ENCODE peak calls at places on chromosomes 2 and 18, in six cellular contexts. One of them, this sample, is unnamed.

GRCh38 chr2:174335605-174336402 is 1.1 kb downstream of the SP9 start:
- DNase-seq in H1: peak
- DNase-seq in A549: peak
- DNase-seq in HCT116: no peak
- DNase-seq in GM12878: no peak
- DNase-seq in K562: peak
- DNase-seq in this sample: no peak

GRCh38 chr2:139296672-139297209 is 516.6 kb upstream of the NXPH2 start:
- DNase-seq in H1: no peak
- DNase-seq in A549: no peak
- DNase-seq in HCT116: no peak
- DNase-seq in GM12878: no peak
- DNase-seq in K562: no peak
- DNase-seq in this sample: no peak

GRCh38 chr2:23617167-23617787 is 232.3 kb downstream of the KLHL29 start:
- DNase-seq in H1: no peak
- DNase-seq in A549: no peak
- DNase-seq in HCT116: no peak
- DNase-seq in GM12878: no peak
- DNase-seq in K562: peak
- DNase-seq in this sample: peak

GRCh38 chr18:74775239-74775638 is 177.6 kb downstream of the ZNF407 start:
- DNase-seq in H1: no peak
- DNase-seq in A549: no peak
- DNase-seq in HCT116: no peak
- DNase-seq in GM12878: no peak
- DNase-seq in K562: no peak
- DNase-seq in this sample: peak

GRCh38 chr18:2776596-2776995 is 70.2 kb upstream of the EMILIN2 start:
- DNase-seq in H1: no peak
- DNase-seq in A549: no peak
- DNase-seq in HCT116: no peak
- DNase-seq in GM12878: no peak
- DNase-seq in K562: no peak
- DNase-seq in this sample: no peak

GRCh38 chr2:128797937-128798336 is 479.3 kb upstream of the HS6ST1 start:
- DNase-seq in H1: peak
- DNase-seq in A549: no peak
- DNase-seq in HCT116: no peak
- DNase-seq in GM12878: peak
- DNase-seq in K562: no peak
- DNase-seq in this sample: no peak

GRCh38 chr18:5756823-5757222 is 138.5 kb downstream of the TMEM200C start:
- DNase-seq in H1: no peak
- DNase-seq in A549: no peak
- DNase-seq in HCT116: no peak
- DNase-seq in GM12878: no peak
- DNase-seq in K562: no peak
- DNase-seq in this sample: no peak

GRCh38 chr18:63676526-63676925 is 14.8 kb upstream of the SERPINB3 start:
- DNase-seq in H1: no peak
- DNase-seq in A549: peak
- DNase-seq in HCT116: peak
- DNase-seq in GM12878: no peak
- DNase-seq in K562: no peak
- DNase-seq in this sample: no peak

GRCh38 chr2:27992787-27993747 is 102.5 kb downstream of the BABAM2 start:
- DNase-seq in H1: no peak
- DNase-seq in A549: peak
- DNase-seq in HCT116: no peak
- DNase-seq in GM12878: no peak
- DNase-seq in K562: no peak
- DNase-seq in this sample: peak

GRCh38 chr2:142502402-142502801 is 371.6 kb upstream of the LRP1B start:
- DNase-seq in H1: no peak
- DNase-seq in A549: no peak
- DNase-seq in HCT116: no peak
- DNase-seq in GM12878: no peak
- DNase-seq in K562: no peak
- DNase-seq in this sample: no peak

GRCh38 chr2:237737196-237737865 is 61.2 kb upstream of the RBM44 start:
- DNase-seq in H1: no peak
- DNase-seq in A549: no peak
- DNase-seq in HCT116: no peak
- DNase-seq in GM12878: no peak
- DNase-seq in K562: no peak
- DNase-seq in this sample: no peak

GRCh38 chr18:59748628-59749360 is 51.6 kb upstream of the CCBE1 start:
- DNase-seq in H1: no peak
- DNase-seq in A549: peak
- DNase-seq in HCT116: peak
- DNase-seq in GM12878: no peak
- DNase-seq in K562: no peak
- DNase-seq in this sample: peak

GRCh38 chr2:235900631-235901030 is 267.6 kb downstream of the GBX2 start:
- DNase-seq in H1: no peak
- DNase-seq in A549: no peak
- DNase-seq in HCT116: no peak
- DNase-seq in GM12878: no peak
- DNase-seq in K562: no peak
- DNase-seq in this sample: peak

GRCh38 chr18:61992285-61992684 is 99.5 kb upstream of the RNF152 start:
- DNase-seq in H1: no peak
- DNase-seq in A549: no peak
- DNase-seq in HCT116: peak
- DNase-seq in GM12878: no peak
- DNase-seq in K562: no peak
- DNase-seq in this sample: peak

GRCh38 chr2:68342470-68342869 is 22.6 kb upstream of the PLEK start:
- DNase-seq in H1: no peak
- DNase-seq in A549: no peak
- DNase-seq in HCT116: no peak
- DNase-seq in GM12878: no peak
- DNase-seq in K562: no peak
- DNase-seq in this sample: no peak

GRCh38 chr2:100365434-100365833 is 43.1 kb upstream of the LONRF2 start:
- DNase-seq in H1: no peak
- DNase-seq in A549: peak
- DNase-seq in HCT116: peak
- DNase-seq in GM12878: no peak
- DNase-seq in K562: no peak
- DNase-seq in this sample: peak

DNA sequence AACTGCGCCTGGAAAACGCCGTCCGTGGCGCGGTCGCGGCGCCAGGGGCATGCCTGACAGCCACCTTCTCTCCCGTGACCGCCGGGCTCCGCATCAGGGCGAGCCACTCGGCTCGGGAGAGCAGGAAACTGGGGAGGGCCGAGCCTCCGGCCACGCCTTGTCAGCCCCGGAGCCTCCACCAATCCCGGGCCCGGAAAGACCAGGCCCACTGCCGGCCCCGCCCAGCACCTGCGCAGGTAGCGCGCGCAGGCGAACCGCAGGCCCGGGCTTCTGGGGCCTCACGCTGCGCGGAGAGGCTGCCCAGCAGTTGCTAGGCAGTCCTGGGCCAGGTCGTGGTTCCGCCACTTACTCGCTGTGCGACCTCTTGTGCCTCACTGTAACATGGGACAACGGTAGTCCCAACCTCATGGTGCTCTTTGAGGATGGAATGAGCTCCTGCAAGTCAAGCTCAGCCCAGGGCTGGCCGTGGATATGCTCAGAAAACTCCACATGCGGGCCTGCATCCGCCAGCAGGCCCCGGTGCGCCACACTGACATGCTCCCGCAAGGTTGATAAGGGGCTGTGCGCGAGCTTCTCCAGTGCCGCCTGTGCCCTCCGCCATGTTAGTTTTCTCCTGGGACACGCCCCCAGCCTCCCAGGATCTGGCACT is 97.1 kb downstream of the INHBB start:
- DNase-seq in H1: peak
- DNase-seq in A549: peak
- DNase-seq in HCT116: peak
- DNase-seq in GM12878: no peak
- DNase-seq in K562: peak
- DNase-seq in this sample: no peak
- TF ChIP-seq CEBPB in H1: no peak
- TF ChIP-seq CEBPB in A549: no peak
- TF ChIP-seq CEBPB in HCT116: no peak
- TF ChIP-seq CEBPB in GM12878: no peak
- TF ChIP-seq CEBPB in K562: no peak
- TF ChIP-seq CEBPB in this sample: no peak

DNA sequence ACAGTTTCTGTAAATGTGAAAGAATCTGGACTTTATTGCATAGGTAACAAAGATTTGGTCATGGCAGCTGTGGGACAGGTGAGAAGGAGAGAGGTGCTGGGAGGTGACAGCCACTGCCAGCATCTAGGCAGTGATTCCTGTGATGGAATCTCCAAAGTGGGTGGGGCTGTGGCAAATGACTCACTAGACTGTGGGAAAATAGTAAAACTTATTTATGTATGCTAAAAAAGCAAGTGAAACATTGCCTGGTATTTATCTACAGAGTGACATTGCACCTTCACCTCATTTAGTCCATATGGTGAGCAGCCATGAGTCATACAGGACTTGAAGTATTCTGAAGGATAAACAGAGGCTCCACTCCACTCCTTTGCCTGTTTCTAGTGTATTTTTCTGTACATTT is 145.3 kb upstream of the MEX3C start:
- DNase-seq in H1: no peak
- DNase-seq in A549: peak
- DNase-seq in HCT116: no peak
- DNase-seq in GM12878: no peak
- DNase-seq in K562: no peak
- DNase-seq in this sample: peak
- TF ChIP-seq CEBPB in H1: no peak
- TF ChIP-seq CEBPB in A549: no peak
- TF ChIP-seq CEBPB in HCT116: no peak
- TF ChIP-seq CEBPB in GM12878: no peak
- TF ChIP-seq CEBPB in K562: no peak
- TF ChIP-seq CEBPB in this sample: no peak

DNA sequence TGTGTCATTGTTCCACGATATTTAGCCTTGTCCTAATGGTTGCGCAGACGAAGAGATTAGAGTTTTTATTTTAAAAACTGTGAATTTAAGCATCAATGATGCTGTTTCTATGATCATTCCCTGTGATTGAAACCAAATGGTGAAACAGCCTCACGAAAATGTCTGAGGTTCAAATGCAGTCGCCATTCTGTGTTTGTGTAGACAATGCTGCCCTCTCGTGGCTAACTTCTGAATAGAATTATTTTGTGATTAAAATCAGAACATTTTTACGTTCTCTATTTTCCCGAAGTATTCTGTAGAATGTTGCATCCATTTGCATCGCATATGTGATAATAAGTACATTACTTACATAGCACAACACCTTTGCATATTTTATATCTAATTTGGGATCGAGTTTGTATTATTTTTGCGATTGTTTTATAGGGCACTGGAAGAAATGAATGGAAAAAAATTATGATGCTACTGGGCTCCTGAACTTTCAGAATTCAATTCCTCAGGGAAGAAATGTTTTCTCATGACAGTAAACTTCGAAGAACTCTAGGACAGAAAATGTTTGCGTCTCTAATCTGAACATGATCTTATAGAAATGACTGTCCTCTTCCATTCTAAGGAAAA is 54.8 kb upstream of the CREB1 start:
- DNase-seq in H1: no peak
- DNase-seq in A549: peak
- DNase-seq in HCT116: peak
- DNase-seq in GM12878: no peak
- DNase-seq in K562: peak
- DNase-seq in this sample: peak
- TF ChIP-seq CEBPB in H1: no peak
- TF ChIP-seq CEBPB in A549: no peak
- TF ChIP-seq CEBPB in HCT116: no peak
- TF ChIP-seq CEBPB in GM12878: no peak
- TF ChIP-seq CEBPB in K562: no peak
- TF ChIP-seq CEBPB in this sample: no peak

GRCh38 chr18:54679318-54680149 is 88.5 kb downstream of the DYNAP start:
- DNase-seq in H1: no peak
- DNase-seq in A549: peak
- DNase-seq in HCT116: peak
- DNase-seq in GM12878: peak
- DNase-seq in K562: peak
- DNase-seq in this sample: peak

GRCh38 chr18:54689319-54689718 is 98.3 kb downstream of the DYNAP start:
- DNase-seq in H1: no peak
- DNase-seq in A549: no peak
- DNase-seq in HCT116: no peak
- DNase-seq in GM12878: no peak
- DNase-seq in K562: no peak
- DNase-seq in this sample: no peak

GRCh38 chr18:54690198-54690597 is 99.2 kb downstream of the DYNAP start:
- DNase-seq in H1: no peak
- DNase-seq in A549: no peak
- DNase-seq in HCT116: no peak
- DNase-seq in GM12878: no peak
- DNase-seq in K562: no peak
- DNase-seq in this sample: peak

GRCh38 chr18:54684786-54685185 is 93.7 kb downstream of the DYNAP start:
- DNase-seq in H1: no peak
- DNase-seq in A549: no peak
- DNase-seq in HCT116: no peak
- DNase-seq in GM12878: no peak
- DNase-seq in K562: peak
- DNase-seq in this sample: no peak
- TF ChIP-seq CEBPB in H1: no peak
- TF ChIP-seq CEBPB in A549: no peak
- TF ChIP-seq CEBPB in HCT116: no peak
- TF ChIP-seq CEBPB in GM12878: no peak
- TF ChIP-seq CEBPB in K562: no peak
- TF ChIP-seq CEBPB in this sample: no peak

DNA sequence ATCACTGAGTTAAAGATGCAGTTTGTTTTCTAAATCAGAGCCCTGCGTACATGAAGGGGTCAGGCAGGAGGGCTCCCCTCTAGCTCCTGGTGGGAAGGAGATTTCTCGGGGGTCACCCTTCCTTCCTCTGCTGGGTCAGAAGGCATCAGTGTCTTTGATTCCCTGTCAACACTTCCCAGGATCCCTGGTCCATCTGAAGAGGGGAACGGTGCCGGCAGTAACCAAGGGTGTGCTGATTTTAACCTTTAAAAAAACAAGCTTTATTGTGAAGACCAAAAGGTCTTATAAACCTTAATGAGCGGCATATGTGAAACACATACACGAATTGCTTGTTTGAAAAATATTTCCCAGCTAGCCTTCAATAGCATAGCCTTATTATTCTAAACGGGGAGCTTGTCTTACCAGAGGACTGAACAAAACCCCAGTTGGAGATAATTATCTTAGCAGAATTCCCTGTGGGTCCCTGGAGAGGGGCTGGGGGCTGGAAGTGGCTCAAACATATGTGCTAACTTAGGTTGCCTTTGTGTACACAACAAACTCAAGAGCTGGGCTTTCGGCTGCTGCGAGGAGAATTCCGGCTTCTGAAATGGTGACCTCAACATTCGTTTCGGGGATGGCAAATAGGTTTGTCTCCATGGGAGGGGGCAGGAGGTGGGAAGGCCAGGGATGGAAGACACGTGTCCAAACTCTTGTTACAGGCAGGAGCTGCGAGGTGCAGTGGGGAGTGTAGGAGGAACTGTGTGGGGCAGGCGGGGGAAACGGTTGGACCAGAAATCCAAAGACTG is 114.9 kb upstream of the MYCN start:
- DNase-seq in H1: no peak
- DNase-seq in A549: no peak
- DNase-seq in HCT116: no peak
- DNase-seq in GM12878: no peak
- DNase-seq in K562: no peak
- DNase-seq in this sample: no peak
- TF ChIP-seq CEBPB in H1: no peak
- TF ChIP-seq CEBPB in A549: no peak
- TF ChIP-seq CEBPB in HCT116: no peak
- TF ChIP-seq CEBPB in GM12878: no peak
- TF ChIP-seq CEBPB in K562: no peak
- TF ChIP-seq CEBPB in this sample: no peak